ENCODE peak calls at places on chromosome 15, in four cellular contexts. One of them, this sample, is unnamed. For H3K4me1 and H3K36me3, the result is how much of the 10 kb centered on the place peaks cover.

GRCh38 chr15:76235186-76235826 is 76.0 kb downstream of the ETFA start:
- DNase-seq in transverse colon: no peak
- DNase-seq in right atrium auricular region: no peak
- DNase-seq in fibroblast of lung: peak
- DNase-seq in this sample: no peak

GRCh38 chr15:44550256-44550655 is 13.3 kb downstream of the EIF3J start:
- DNase-seq in transverse colon: no peak
- DNase-seq in right atrium auricular region: no peak
- DNase-seq in fibroblast of lung: peak
- DNase-seq in this sample: no peak

GRCh38 chr15:88651971-88652370 is 13.2 kb downstream of the ISG20 start:
- DNase-seq in right atrium auricular region: peak
- DNase-seq in fibroblast of lung: no peak
- DNase-seq in transverse colon: no peak
- DNase-seq in this sample: no peak

GRCh38 chr15:73691398-73691797 is 7.2 kb downstream of the CD276 start:
- DNase-seq in right atrium auricular region: peak
- DNase-seq in transverse colon: peak
- DNase-seq in fibroblast of lung: peak
- DNase-seq in this sample: no peak

GRCh38 chr15:40506964-40507571 is 36.3 kb downstream of the CHST14 start:
- DNase-seq in transverse colon: peak
- DNase-seq in right atrium auricular region: peak
- DNase-seq in fibroblast of lung: peak
- DNase-seq in this sample: peak

GRCh38 chr15:42088801-42089640 is 5.3 kb downstream of the PLA2G4D start:
- DNase-seq in right atrium auricular region: no peak
- DNase-seq in transverse colon: peak
- DNase-seq in fibroblast of lung: no peak
- DNase-seq in this sample: no peak

GRCh38 chr15:95557226-95558046 is 773.1 kb upstream of the NR2F2 start:
- DNase-seq in transverse colon: no peak
- DNase-seq in right atrium auricular region: no peak
- DNase-seq in fibroblast of lung: peak
- DNase-seq in this sample: no peak

GRCh38 chr15:101429646-101430045 is 59.9 kb downstream of the PCSK6 start:
- DNase-seq in fibroblast of lung: no peak
- DNase-seq in right atrium auricular region: peak
- DNase-seq in transverse colon: no peak
- DNase-seq in this sample: no peak

GRCh38 chr15:70419046-70419445 is 321.3 kb upstream of the TLE3 start:
- DNase-seq in fibroblast of lung: no peak
- DNase-seq in transverse colon: no peak
- DNase-seq in right atrium auricular region: no peak
- DNase-seq in this sample: no peak

GRCh38 chr15:45535486-45536042 is 13.0 kb upstream of the SLC30A4 start:
- DNase-seq in fibroblast of lung: no peak
- DNase-seq in transverse colon: no peak
- DNase-seq in right atrium auricular region: no peak
- DNase-seq in this sample: no peak

GRCh38 chr15:41940441-41940857 is 31.9 kb downstream of the EHD4 start:
- DNase-seq in right atrium auricular region: no peak
- DNase-seq in fibroblast of lung: peak
- DNase-seq in transverse colon: no peak
- DNase-seq in this sample: peak

GRCh38 chr15:64430000-64430735 is 30.2 kb upstream of the ZNF609 start:
- DNase-seq in right atrium auricular region: no peak
- DNase-seq in transverse colon: peak
- DNase-seq in fibroblast of lung: peak
- DNase-seq in this sample: peak

GRCh38 chr15:79310985-79311900 is at the start of gene TMED3:
- DNase-seq in right atrium auricular region: no peak
- DNase-seq in transverse colon: peak
- DNase-seq in fibroblast of lung: peak
- DNase-seq in this sample: peak

GRCh38 chr15:33150993-33151392 is 43.5 kb downstream of the FMN1 start:
- DNase-seq in transverse colon: no peak
- DNase-seq in fibroblast of lung: no peak
- DNase-seq in right atrium auricular region: no peak
- DNase-seq in this sample: no peak

GRCh38 chr15:62067448-62068044 is 769 bp downstream of the C2CD4A start:
- DNase-seq in fibroblast of lung: no peak
- DNase-seq in transverse colon: peak
- DNase-seq in right atrium auricular region: no peak
- DNase-seq in this sample: no peak

GRCh38 chr15:76982756-76983155 is 12.2 kb upstream of the PSTPIP1 start:
- DNase-seq in fibroblast of lung: no peak
- DNase-seq in transverse colon: no peak
- DNase-seq in right atrium auricular region: no peak
- DNase-seq in this sample: no peak

GRCh38 chr15:31366169-31366734 is 39.6 kb downstream of the KLF13 start:
- DNase-seq in right atrium auricular region: no peak
- DNase-seq in transverse colon: peak
- DNase-seq in fibroblast of lung: peak
- DNase-seq in this sample: no peak
- H3K4me1 ChIP-seq in right atrium auricular region: under half
- H3K4me1 ChIP-seq in transverse colon: under half
- H3K4me1 ChIP-seq in fibroblast of lung: under half
- H3K4me1 ChIP-seq in this sample: half or more

GRCh38 chr15:56732135-56732880 is 1.0 kb downstream of the ZNF280D start:
- DNase-seq in fibroblast of lung: peak
- DNase-seq in transverse colon: peak
- DNase-seq in right atrium auricular region: no peak
- DNase-seq in this sample: no peak
- H3K36me3 ChIP-seq in fibroblast of lung: under half
- H3K36me3 ChIP-seq in transverse colon: under half
- H3K36me3 ChIP-seq in right atrium auricular region: under half
- H3K36me3 ChIP-seq in this sample: under half

GRCh38 chr15:66745530-66746230 is 43.6 kb downstream of the SMAD6 start:
- DNase-seq in fibroblast of lung: no peak
- DNase-seq in transverse colon: no peak
- DNase-seq in right atrium auricular region: no peak
- DNase-seq in this sample: no peak

GRCh38 chr15:66743703-66744536 is 41.9 kb downstream of the SMAD6 start:
- DNase-seq in right atrium auricular region: no peak
- DNase-seq in fibroblast of lung: no peak
- DNase-seq in transverse colon: no peak
- DNase-seq in this sample: no peak

GRCh38 chr15:66746231-66746605 is 44.2 kb downstream of the SMAD6 start:
- DNase-seq in transverse colon: no peak
- DNase-seq in fibroblast of lung: no peak
- DNase-seq in right atrium auricular region: no peak
- DNase-seq in this sample: no peak

GRCh38 chr15:66743204-66743603 is 41.2 kb downstream of the SMAD6 start:
- DNase-seq in fibroblast of lung: no peak
- DNase-seq in transverse colon: no peak
- DNase-seq in right atrium auricular region: no peak
- DNase-seq in this sample: no peak

DNA sequence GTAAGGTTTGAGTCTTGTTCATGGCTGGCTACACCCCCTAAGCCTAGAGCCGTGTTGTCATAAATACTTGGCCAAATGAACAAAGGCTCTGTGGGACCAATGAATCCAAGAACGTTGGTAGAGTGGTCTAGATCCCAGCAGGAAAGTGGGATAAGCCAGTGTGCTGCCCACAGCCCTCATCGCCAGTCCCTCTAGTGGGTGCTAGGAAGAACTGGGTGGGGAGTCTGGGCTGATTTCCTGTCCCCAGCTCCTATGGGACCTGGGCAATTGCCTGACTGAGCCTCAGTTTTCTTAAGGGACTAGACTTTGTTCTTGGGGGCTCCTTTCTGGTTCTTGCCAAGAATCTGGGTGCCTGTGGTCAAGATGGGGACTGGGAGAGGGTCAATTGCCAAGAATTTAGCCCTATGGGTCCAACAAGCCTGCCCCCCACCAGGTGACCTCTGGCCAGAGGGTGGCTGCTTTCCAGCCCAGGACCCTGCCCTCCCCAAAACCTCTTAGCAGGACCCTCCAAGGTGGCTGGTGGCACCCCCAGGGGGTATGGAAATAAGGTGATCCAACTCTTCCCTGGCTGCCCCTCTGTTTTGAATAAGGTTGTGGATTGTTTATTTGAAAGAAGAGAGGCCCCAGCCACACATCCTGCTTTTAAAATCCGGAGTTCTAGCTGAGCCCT is 42.7 kb downstream of the SMAD6 start:
- DNase-seq in fibroblast of lung: no peak
- DNase-seq in right atrium auricular region: no peak
- DNase-seq in transverse colon: no peak
- DNase-seq in this sample: no peak
- H3K4me1 ChIP-seq in fibroblast of lung: under half
- H3K4me1 ChIP-seq in right atrium auricular region: under half
- H3K4me1 ChIP-seq in transverse colon: under half
- H3K4me1 ChIP-seq in this sample: under half

GRCh38 chr15:90456236-90456635 is 68.2 kb downstream of the IQGAP1 start:
- DNase-seq in right atrium auricular region: no peak
- DNase-seq in transverse colon: no peak
- DNase-seq in fibroblast of lung: no peak
- DNase-seq in this sample: no peak
- H3K36me3 ChIP-seq in right atrium auricular region: half or more
- H3K36me3 ChIP-seq in transverse colon: under half
- H3K36me3 ChIP-seq in fibroblast of lung: under half
- H3K36me3 ChIP-seq in this sample: half or more